ENCODE peak calls at places on chromosomes 1 and 21, in seven cellular contexts. P, X, V, K, T, Z and W are unnamed samples. For H3K36me3, the result is how much of the 10 kb centered on the place peaks cover.

GRCh38 chr1:62425041-62425440 is 11.8 kb upstream of the USP1 start:
- DNase-seq in P (no peak), X (no peak), V (no peak), K (no peak), T (no peak), Z (no peak), W (no peak)

GRCh38 chr1:81296584-81296983 is 504.1 kb upstream of the ADGRL2 start:
- DNase-seq in P (no peak), X (no peak), V (no peak), K (no peak), T (no peak), Z (no peak), W (no peak)

GRCh38 chr1:143691400-143691891 is 280.3 kb downstream of the FAM72C start:
- DNase-seq in P (no peak), X (peak), V (no peak), K (no peak), T (no peak), Z (no peak), W (no peak)

GRCh38 chr1:55612988-55613387 is 397.8 kb upstream of the USP24 start:
- DNase-seq in P (no peak), X (no peak), V (no peak), K (no peak), T (no peak), Z (no peak), W (no peak)

GRCh38 chr1:70674981-70675685 is 264.1 kb downstream of the CTH start:
- DNase-seq in P (no peak), X (no peak), V (no peak), K (no peak), T (no peak), Z (no peak), W (no peak)

GRCh38 chr1:23600283-23600682 is 41.0 kb upstream of the ID3 start:
- DNase-seq in P (no peak), X (no peak), V (no peak), K (no peak), T (no peak), Z (no peak), W (no peak)

GRCh38 chr21:36202721-36203602 is 46.3 kb downstream of the DOP1B start:
- DNase-seq in P (no peak), X (peak), V (no peak), K (no peak), T (no peak), Z (no peak), W (no peak)

GRCh38 chr1:229905031-229905545 is 161.9 kb upstream of the GALNT2 start:
- DNase-seq in P (no peak), X (no peak), V (no peak), K (no peak), T (no peak), Z (no peak), W (no peak)

GRCh38 chr1:6073480-6074053 is 27.9 kb downstream of the KCNAB2 start:
- DNase-seq in P (no peak), X (no peak), V (no peak), K (no peak), T (no peak), Z (no peak), W (no peak)

GRCh38 chr1:180027949-180028445 is 73.4 kb downstream of the CEP350 start:
- DNase-seq in P (no peak), X (peak), V (no peak), K (no peak), T (no peak), Z (no peak), W (no peak)

GRCh38 chr1:34602907-34603306 is 151.9 kb upstream of the GJB5 start:
- DNase-seq in P (no peak), X (no peak), V (no peak), K (no peak), T (no peak), Z (no peak), W (no peak)

GRCh38 chr1:226871636-226872327 is 1.4 kb downstream of the PSEN2 start:
- DNase-seq in P (no peak), X (no peak), V (no peak), K (no peak), T (no peak), Z (no peak), W (no peak)

GRCh38 chr1:204573563-204573925 is 57.3 kb downstream of the MDM4 start:
- DNase-seq in P (no peak), X (peak), V (no peak), K (no peak), T (no peak), Z (no peak), W (no peak)

GRCh38 chr1:215749423-215749822 is 182.3 kb downstream of the KCTD3 start:
- DNase-seq in P (no peak), X (peak), V (no peak), K (no peak), T (no peak), Z (no peak), W (no peak)

GRCh38 chr21:22791986-22792560 is 1793.9 kb downstream of the NCAM2 start:
- DNase-seq in P (no peak), X (peak), V (no peak), K (no peak), T (no peak), Z (no peak), W (no peak)

GRCh38 chr1:94321662-94322061 is 84.3 kb upstream of the ARHGAP29 start:
- DNase-seq in P (no peak), X (no peak), V (no peak), K (no peak), T (no peak), Z (no peak), W (no peak)

GRCh38 chr1:182383934-182384333 is 7.7 kb downstream of the GLUL start:
- DNase-seq in P (no peak), X (no peak), V (no peak), K (no peak), T (no peak), Z (no peak), W (no peak)

GRCh38 chr1:43312212-43312623 is 11.4 kb downstream of the TIE1 start:
- DNase-seq in P (no peak), X (no peak), V (no peak), K (no peak), T (no peak), Z (no peak), W (no peak)

GRCh38 chr21:27190601-27191000 is 223.7 kb upstream of the ADAMTS5 start:
- DNase-seq in P (no peak), X (peak), V (no peak), K (peak), T (no peak), Z (no peak), W (no peak)

GRCh38 chr1:116956378-116956777 is 45.2 kb upstream of the CD101 start:
- DNase-seq in P (no peak), X (no peak), V (no peak), K (no peak), T (no peak), Z (no peak), W (no peak)

GRCh38 chr1:207644852-207645631 is at the start of gene CR1L:
- DNase-seq in P (peak), X (peak), V (peak), K (peak), T (peak), Z (peak), W (peak)

GRCh38 chr1:31038360-31038759 is 27.2 kb downstream of the PUM1 start:
- DNase-seq in P (no peak), X (peak), V (no peak), K (no peak), T (no peak), Z (no peak), W (no peak)

GRCh38 chr1:220579317-220579716 is 51.4 kb downstream of the MARK1 start:
- DNase-seq in P (no peak), X (no peak), V (no peak), K (no peak), T (no peak), Z (no peak), W (no peak)

GRCh38 chr1:81118550-81118949 is 682.2 kb upstream of the ADGRL2 start:
- DNase-seq in P (no peak), X (no peak), V (no peak), K (no peak), T (no peak), Z (no peak), W (no peak)

GRCh38 chr1:178645157-178645825 is 79.8 kb upstream of the RALGPS2 start:
- DNase-seq in P (no peak), X (peak), V (no peak), K (no peak), T (no peak), Z (no peak), W (no peak)
- H3K36me3 ChIP-seq in P (under half), X (under half), V (under half), K (under half), T (under half), Z (under half), W (under half)

GRCh38 chr1:15328245-15328784 is 81.3 kb downstream of the FHAD1 start:
- DNase-seq in P (no peak), X (no peak), V (no peak), K (no peak), T (peak), Z (no peak), W (no peak)
- H3K27ac ChIP-seq in P (no peak), X (no peak), V (peak), K (no peak), T (no peak), Z (no peak), W (no peak)

GRCh38 chr1:74726063-74726462 is 6.8 kb downstream of the CRYZ start:
- DNase-seq in P (no peak), X (no peak), V (no peak), K (no peak), T (no peak), Z (no peak), W (no peak)
- H3K36me3 ChIP-seq in P (under half), X (under half), V (under half), K (under half), T (under half), Z (under half), W (under half)

DNA sequence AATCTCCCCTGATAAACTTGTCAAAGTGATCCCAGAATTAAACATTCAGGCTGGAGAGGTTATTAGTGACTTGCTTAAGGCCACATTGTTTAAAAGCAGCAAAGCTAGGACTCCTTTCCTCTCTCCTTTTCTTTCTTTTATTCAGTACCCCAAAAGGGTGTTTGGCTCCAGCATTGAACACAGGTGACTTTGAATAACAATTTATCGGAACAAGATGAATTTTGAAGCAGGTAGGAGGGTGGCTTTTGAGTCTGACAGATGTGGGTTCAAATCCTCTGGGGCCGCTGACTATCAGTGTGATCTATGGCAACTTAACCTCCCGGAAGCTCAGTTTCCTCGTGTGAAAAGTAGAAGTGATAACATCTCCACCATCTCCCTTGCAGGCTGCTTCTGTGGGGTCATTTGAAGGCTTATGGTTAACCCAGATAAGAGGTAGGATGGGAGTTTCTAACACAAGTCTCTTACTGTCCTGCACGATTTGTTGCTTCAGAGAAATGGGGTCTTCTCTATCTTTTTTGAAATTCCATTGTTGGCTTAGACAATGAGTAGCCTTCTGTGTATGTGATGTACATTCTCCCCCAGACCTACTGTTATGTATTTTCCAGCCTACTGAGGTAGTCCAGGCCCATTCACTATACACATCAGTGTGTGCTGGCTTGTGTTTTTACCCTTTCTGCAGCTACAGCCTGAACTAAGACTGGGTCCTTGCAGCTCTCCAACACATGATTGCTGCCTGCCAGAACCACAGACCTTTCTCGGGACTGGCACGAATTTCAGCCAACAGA is 29.0 kb downstream of the JUN start:
- DNase-seq in P (no peak), X (no peak), V (no peak), K (no peak), T (no peak), Z (peak), W (peak)
- H3K27ac ChIP-seq in P (peak), X (peak), V (peak), K (peak), T (peak), Z (no peak), W (no peak)

GRCh38 chr1:25809283-25809926 is 9.4 kb downstream of the SELENON start:
- DNase-seq in P (no peak), X (no peak), V (no peak), K (peak), T (no peak), Z (no peak), W (no peak)

GRCh38 chr1:25808481-25809244 is 8.7 kb downstream of the SELENON start:
- DNase-seq in P (no peak), X (no peak), V (no peak), K (no peak), T (peak), Z (no peak), W (no peak)

GRCh38 chr1:25809929-25810328 is 9.8 kb upstream of the MTFR1L start:
- DNase-seq in P (no peak), X (no peak), V (no peak), K (no peak), T (no peak), Z (no peak), W (no peak)

GRCh38 chr1:25811384-25812082 is 8.2 kb upstream of the MTFR1L start:
- DNase-seq in P (no peak), X (no peak), V (no peak), K (no peak), T (no peak), Z (no peak), W (no peak)

DNA sequence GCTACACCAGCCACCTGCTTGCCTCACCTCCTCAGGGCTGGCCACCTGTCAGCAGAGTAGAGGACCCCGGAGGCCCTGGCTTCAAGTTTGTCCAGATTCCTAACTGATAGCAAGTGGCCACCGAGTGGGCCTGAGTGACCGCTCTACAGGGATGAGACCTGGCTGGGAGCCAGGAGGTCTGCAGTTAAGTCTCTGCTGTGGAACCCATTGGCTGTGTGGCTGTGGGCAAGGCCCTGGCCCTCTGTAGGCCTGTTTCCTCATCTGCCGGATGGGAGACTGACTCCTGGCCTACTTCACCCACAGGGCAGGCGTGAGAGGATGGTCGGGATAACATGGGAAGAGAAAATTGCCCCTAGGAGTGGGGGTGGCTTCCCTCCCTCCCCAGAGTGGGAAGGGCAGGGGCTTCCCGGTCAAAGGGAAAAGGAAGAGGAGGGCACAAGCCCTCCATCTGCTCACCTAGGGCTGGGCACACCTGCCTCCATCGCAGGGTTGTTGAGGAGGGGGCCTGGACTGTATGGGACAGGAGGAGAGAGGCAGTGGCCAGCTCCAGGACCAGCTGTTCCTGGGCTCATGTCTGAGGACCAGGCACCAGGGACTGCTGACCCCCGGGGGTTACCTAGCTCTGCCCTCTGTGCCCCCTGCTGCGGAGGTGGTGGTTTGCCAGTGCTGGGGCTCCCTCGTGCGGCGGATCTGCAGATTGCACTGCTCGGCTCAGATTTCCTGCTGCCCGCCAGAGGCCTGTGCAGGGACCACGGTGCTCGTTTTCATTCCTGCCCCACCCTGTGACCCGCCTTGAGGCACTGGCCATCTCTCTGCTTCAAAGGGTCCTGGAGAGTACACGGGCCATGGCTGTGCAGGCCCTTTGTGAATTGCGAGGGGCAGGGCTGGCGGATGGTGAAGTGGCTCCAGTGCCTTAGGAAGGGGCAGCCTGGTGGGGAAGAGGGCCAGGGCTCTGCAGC is 9.1 kb upstream of the MTFR1L start:
- DNase-seq in P (peak), X (peak), V (peak), K (peak), T (peak), Z (peak), W (peak)
- H3K36me3 ChIP-seq in P (under half), X (half or more), V (under half), K (under half), T (under half), Z (under half), W (under half)

GRCh38 chr1:65469126-65469888 is 48.8 kb downstream of the LEPR start:
- DNase-seq in P (no peak), X (peak), V (no peak), K (no peak), T (no peak), Z (no peak), W (no peak)

GRCh38 chr1:65470766-65471165 is 50.3 kb downstream of the LEPR start:
- DNase-seq in P (no peak), X (no peak), V (no peak), K (no peak), T (no peak), Z (no peak), W (no peak)

GRCh38 chr1:65471213-65471833 is 50.9 kb downstream of the LEPR start:
- DNase-seq in P (no peak), X (no peak), V (no peak), K (no peak), T (no peak), Z (no peak), W (no peak)

GRCh38 chr1:65469889-65470340 is 49.4 kb downstream of the LEPR start:
- DNase-seq in P (no peak), X (peak), V (no peak), K (no peak), T (no peak), Z (no peak), W (no peak)

DNA sequence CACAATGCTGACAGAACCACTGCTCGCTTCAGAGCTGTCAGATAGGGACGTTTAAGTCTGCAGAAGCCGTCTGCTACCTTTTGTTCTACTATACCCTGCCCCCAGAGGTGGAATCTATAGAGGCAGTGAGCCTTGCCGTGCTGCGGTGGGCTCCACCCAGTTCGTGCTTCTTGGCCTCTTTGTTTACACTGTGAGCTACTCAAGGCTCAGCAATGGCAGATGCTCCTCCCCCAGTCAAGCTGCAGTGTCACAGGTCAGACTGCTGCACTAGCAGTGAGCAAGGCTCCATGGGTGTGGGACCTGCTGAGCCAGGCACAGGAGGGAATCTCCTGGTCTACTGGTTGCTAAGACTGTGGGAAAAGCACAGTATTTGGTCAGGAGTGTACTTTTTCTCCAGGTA is 47.1 kb downstream of the LEPR start:
- DNase-seq in P (no peak), X (peak), V (no peak), K (no peak), T (no peak), Z (no peak), W (no peak)
- H3K27ac ChIP-seq in P (no peak), X (no peak), V (no peak), K (no peak), T (no peak), Z (no peak), W (no peak)

GRCh38 chr1:160411963-160412362 is 11.6 kb downstream of the VANGL2 start:
- DNase-seq in P (no peak), X (no peak), V (no peak), K (no peak), T (no peak), Z (no peak), W (no peak)

GRCh38 chr1:160414836-160415235 is 14.5 kb downstream of the VANGL2 start:
- DNase-seq in P (no peak), X (no peak), V (no peak), K (no peak), T (no peak), Z (no peak), W (no peak)

GRCh38 chr1:160415696-160416298 is 15.4 kb downstream of the VANGL2 start:
- DNase-seq in P (no peak), X (no peak), V (no peak), K (no peak), T (no peak), Z (no peak), W (no peak)

GRCh38 chr1:160411231-160411630 is 10.9 kb downstream of the VANGL2 start:
- DNase-seq in P (no peak), X (no peak), V (no peak), K (no peak), T (no peak), Z (no peak), W (no peak)

DNA sequence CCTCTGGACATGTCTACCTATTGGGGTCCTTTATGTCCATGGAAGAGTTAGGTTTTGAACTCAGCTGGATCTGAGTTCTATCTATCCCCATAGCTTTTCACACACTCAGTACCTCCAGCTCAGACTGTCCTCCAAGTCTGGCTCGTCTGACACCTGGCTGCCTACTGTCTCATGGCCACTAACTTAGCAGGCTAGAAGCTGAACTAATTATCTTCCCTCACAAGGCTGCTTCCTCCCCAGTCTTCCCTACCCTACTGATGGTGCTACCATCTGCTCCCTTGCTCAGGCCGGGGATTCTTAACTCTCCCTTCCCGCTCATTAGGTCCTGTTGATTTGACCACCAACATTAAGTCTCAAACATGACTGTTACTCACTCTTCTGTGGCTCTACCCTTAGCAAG is 13.4 kb downstream of the VANGL2 start:
- DNase-seq in P (no peak), X (no peak), V (no peak), K (no peak), T (no peak), Z (no peak), W (no peak)
- H3K36me3 ChIP-seq in P (under half), X (under half), V (under half), K (under half), T (under half), Z (under half), W (under half)